ENCODE peak calls at places on chromosomes 1 and 21, in eight cellular contexts. O, Y, V, K, D, Z, N and M are unnamed samples.

GRCh38 chr1:221574529-221574928 is 167.4 kb downstream of the DUSP10 start:
- DNase-seq in O (no peak), D (no peak), N (no peak), Y (no peak), Z (no peak), K (no peak), V (no peak), M (no peak)

GRCh38 chr1:67754526-67754920 is 69.5 kb downstream of the GADD45A start:
- DNase-seq in N (no peak), D (no peak), O (no peak), V (no peak), K (no peak), Y (no peak), Z (no peak), M (no peak)

GRCh38 chr1:23393706-23394105 is 24.1 kb upstream of the ZNF436 start:
- DNase-seq in V (peak; percentile 89), Y (peak; percentile 56), D (peak; percentile 4), Z (peak; percentile 33), O (no peak), N (no peak), K (no peak), M (no peak)

GRCh38 chr21:28738882-28739281 is 253.8 kb downstream of the LTN1 start:
- DNase-seq in O (no peak), V (no peak), Z (no peak), N (no peak), D (no peak), Y (no peak), K (no peak), M (no peak)

GRCh38 chr21:44765231-44766013 is 36.2 kb downstream of the UBE2G2 start:
- DNase-seq in D (peak; percentile 88), Z (no peak), V (no peak), N (no peak), O (no peak), K (no peak), Y (no peak), M (no peak)

GRCh38 chr1:235105051-235106043 is 23.3 kb downstream of the TOMM20 start:
- DNase-seq in K (no peak), D (no peak), Y (no peak), O (no peak), N (no peak), Z (no peak), V (no peak), M (peak; percentile 63)

GRCh38 chr1:222600274-222600673 is 10.5 kb upstream of the TAF1A start:
- DNase-seq in N (no peak), Z (no peak), O (no peak), Y (no peak), K (no peak), D (peak; percentile 92), V (no peak), M (no peak)

GRCh38 chr1:204151562-204152309 is at the start of gene ETNK2:
- DNase-seq in K (peak; percentile 61), Z (peak; percentile 47), N (no peak), V (peak; percentile 84), Y (peak; percentile 87), D (peak; percentile 72), O (peak; percentile 35), M (no peak)

GRCh38 chr1:159009704-159010361 is at the start of gene IFI16:
- DNase-seq in Y (no peak), N (peak; percentile 57), V (peak; percentile 69), D (peak; percentile 48), Z (peak; percentile 56), K (no peak), O (no peak), M (peak; percentile 84)

GRCh38 chr1:17168480-17168878 is 36.4 kb upstream of the PADI1 start:
- DNase-seq in K (no peak), D (peak; percentile 80), Z (no peak), N (peak; percentile 65), Y (no peak), O (no peak), V (no peak), M (peak; percentile 54)

GRCh38 chr1:182630586-182630985 is 26.4 kb upstream of the RGS16 start:
- DNase-seq in O (no peak), D (no peak), Z (no peak), Y (no peak), K (no peak), N (no peak), V (no peak), M (no peak)

GRCh38 chr1:220062629-220063028 is 16.3 kb upstream of the EPRS1 start:
- DNase-seq in V (no peak), D (no peak), N (no peak), O (no peak), Y (no peak), K (no peak), Z (no peak), M (no peak)

GRCh38 chr21:19993186-19993711 is 1005.0 kb upstream of the NCAM2 start:
- DNase-seq in K (no peak), Y (no peak), D (no peak), Z (no peak), V (no peak), O (no peak), N (no peak), M (no peak)

GRCh38 chr1:195030793-195031192 is 1577.4 kb downstream of the KCNT2 start:
- DNase-seq in Z (no peak), K (peak; percentile 32), N (no peak), D (no peak), O (no peak), Y (no peak), V (no peak), M (no peak)

GRCh38 chr1:4726620-4727341 is 72.4 kb downstream of the AJAP1 start:
- DNase-seq in Z (no peak), Y (no peak), D (no peak), O (no peak), N (no peak), V (no peak), K (no peak), M (no peak)

GRCh38 chr1:110292327-110292741 is 46.8 kb upstream of the RBM15 start:
- DNase-seq in K (no peak), Y (no peak), D (peak; percentile 75), N (no peak), Z (no peak), O (no peak), V (no peak), M (no peak)

GRCh38 chr1:21852282-21853129 is 40.4 kb downstream of the LDLRAD2 start:
- DNase-seq in V (no peak), Z (no peak), O (no peak), K (no peak), N (no peak), Y (no peak), D (no peak), M (no peak)

GRCh38 chr1:117365350-117366280 is 1.6 kb upstream of the MAN1A2 start:
- DNase-seq in N (no peak), Y (no peak), Z (no peak), K (no peak), D (peak; percentile 16), V (no peak), O (no peak), M (no peak)

GRCh38 chr1:243483084-243483845 is 227.4 kb downstream of the SDCCAG8 start:
- DNase-seq in V (peak; percentile 69), D (no peak), Y (peak; percentile 79), O (no peak), N (no peak), Z (no peak), K (no peak), M (no peak)

GRCh38 chr1:243481101-243481500 is 225.3 kb downstream of the SDCCAG8 start:
- DNase-seq in O (no peak), Y (no peak), N (no peak), V (no peak), Z (no peak), D (no peak), K (no peak), M (no peak)

GRCh38 chr1:243482237-243483022 is 226.6 kb downstream of the SDCCAG8 start:
- DNase-seq in N (no peak), Z (no peak), O (no peak), V (peak; percentile 67), Y (no peak), D (peak; percentile 32), K (no peak), M (no peak)

GRCh38 chr1:243487036-243487648 is 231.3 kb downstream of the SDCCAG8 start:
- DNase-seq in N (no peak), O (no peak), K (no peak), Y (no peak), Z (no peak), D (no peak), V (no peak), M (no peak)

DNA sequence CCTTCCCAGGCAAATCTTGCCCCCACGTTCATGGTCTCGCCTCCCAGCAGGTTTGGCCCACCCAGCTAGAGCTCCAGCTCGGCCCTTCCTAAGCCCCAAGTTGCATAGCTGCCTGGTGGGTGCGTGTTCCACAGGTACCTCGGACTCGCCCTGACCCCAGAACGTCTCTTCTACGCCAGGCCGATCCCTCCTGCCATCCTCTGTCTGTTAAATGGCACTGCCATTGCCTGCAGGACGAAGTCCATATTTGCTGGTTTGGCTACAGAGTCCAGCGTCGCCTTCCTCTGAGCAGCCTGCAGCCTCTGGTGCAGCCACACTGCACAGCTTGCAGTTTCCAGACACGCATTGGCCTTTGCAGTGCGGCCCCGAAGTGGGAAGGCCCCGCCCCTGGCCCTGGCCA is 228.1 kb downstream of the SDCCAG8 start:
- DNase-seq in K (no peak), Z (no peak), O (no peak), D (no peak), N (no peak), Y (peak; percentile 78), V (no peak), M (no peak)
- H3K4me3 ChIP-seq in K (no peak overlapping the region), Z (no peak overlapping the region), O (no peak overlapping the region), D (no peak overlapping the region), N (no peak overlapping the region), Y (peak overlapping the region; percentile 50), V (no peak overlapping the region), M (no peak overlapping the region)

GRCh38 chr1:166133276-166133841 is 33.4 kb downstream of the FAM78B start:
- DNase-seq in V (no peak), N (no peak), K (no peak), O (no peak), Y (no peak), D (peak; percentile 62), Z (no peak), M (no peak)
- TF ChIP-seq CTCF in V (no peak), N (peak; percentile 46), K (peak; percentile 11), O (no peak), Y (peak; percentile 31), D (peak; percentile 83), Z (no peak), M (peak; percentile 47)

GRCh38 chr1:236508593-236509027 is 15.2 kb upstream of the LGALS8 start:
- DNase-seq in D (no peak), Y (no peak), Z (no peak), O (no peak), N (no peak), V (no peak), K (no peak), M (no peak)
- H3K4me3 ChIP-seq in D (no peak overlapping the region), Y (no peak overlapping the region), Z (no peak overlapping the region), O (no peak overlapping the region), N (no peak overlapping the region), V (no peak overlapping the region), K (no peak overlapping the region), M (no peak overlapping the region)

GRCh38 chr1:201062511-201063189 is 39.1 kb upstream of the KIF21B start:
- DNase-seq in N (no peak), O (no peak), Z (no peak), D (no peak), K (no peak), V (no peak), Y (no peak), M (no peak)
- TF ChIP-seq CTCF in N (no peak), O (no peak), Z (no peak), D (no peak), K (no peak), V (no peak), Y (no peak), M (no peak)